ENCODE peak calls at places on chromosomes 16 and 17, in four cellular contexts. W, N, Y and H are unnamed samples.

GRCh38 chr16:59886021-59886420 is 1151.9 kb upstream of the GOT2 start:
- DNase-seq in W (no peak), N (no peak), Y (no peak), H (no peak)

GRCh38 chr17:82332669-82333278 is 792 bp downstream of the SECTM1 start:
- DNase-seq in W (no peak), N (no peak), Y (no peak), H (no peak)

GRCh38 chr17:77744268-77744988 is 214.1 kb upstream of the TNRC6C start:
- DNase-seq in W (no peak), N (no peak), Y (no peak), H (no peak)

GRCh38 chr17:3641717-3642486 is 5.3 kb downstream of the CTNS start:
- DNase-seq in W (no peak), N (no peak), Y (no peak), H (no peak)

GRCh38 chr17:29633886-29634285 is 11.2 kb upstream of the CORO6 start:
- DNase-seq in W (no peak), N (no peak), Y (no peak), H (no peak)

GRCh38 chr17:9346296-9346926 is 229.2 kb downstream of the STX8 start:
- DNase-seq in W (no peak), N (no peak), Y (no peak), H (no peak)

GRCh38 chr17:65154770-65155589 is 17.8 kb downstream of the RGS9 start:
- DNase-seq in W (no peak), N (no peak), Y (no peak), H (no peak)

GRCh38 chr16:60200161-60200560 is 1466.0 kb upstream of the GOT2 start:
- DNase-seq in W (no peak), N (no peak), Y (no peak), H (no peak)

GRCh38 chr16:86016201-86016965 is 117.4 kb downstream of the IRF8 start:
- DNase-seq in W (peak), N (no peak), Y (no peak), H (no peak)

GRCh38 chr16:86497551-86498021 is 12.7 kb upstream of the FOXF1 start:
- DNase-seq in W (no peak), N (no peak), Y (no peak), H (no peak)

GRCh38 chr17:27349540-27350021 is 55.7 kb downstream of the WSB1 start:
- DNase-seq in W (no peak), N (no peak), Y (no peak), H (no peak)

GRCh38 chr17:14510136-14510535 is 209.3 kb downstream of the HS3ST3B1 start:
- DNase-seq in W (no peak), N (no peak), Y (no peak), H (no peak)

GRCh38 chr17:146983-147761 is 9.8 kb downstream of the SCGB1C2 start:
- DNase-seq in W (no peak), N (no peak), Y (peak), H (peak)

GRCh38 chr17:47615766-47616424 is 33.8 kb upstream of the KPNB1 start:
- DNase-seq in W (no peak), N (no peak), Y (no peak), H (no peak)

GRCh38 chr17:46180895-46181279 is 12.3 kb downstream of the KANSL1 start:
- DNase-seq in W (no peak), N (no peak), Y (no peak), H (no peak)

GRCh38 chr17:12667299-12667958 is 1.7 kb downstream of the MYOCD start:
- DNase-seq in W (no peak), N (no peak), Y (no peak), H (no peak)

GRCh38 chr16:82979406-82980111 is 352.8 kb downstream of the CDH13 start:
- DNase-seq in W (no peak), N (no peak), Y (no peak), H (no peak)

GRCh38 chr16:66703359-66704215 is 7.0 kb upstream of the CMTM4 start:
- DNase-seq in W (no peak), N (no peak), Y (no peak), H (no peak)

GRCh38 chr17:7263071-7263800 is 958 bp upstream of the CLDN7 start:
- DNase-seq in W (no peak), N (no peak), Y (no peak), H (no peak)

GRCh38 chr17:45895304-45895968 is 1.1 kb downstream of the MAPT start:
- DNase-seq in W (no peak), N (no peak), Y (peak), H (no peak)

GRCh38 chr16:69188716-69189115 is 1.8 kb downstream of the SNTB2 start:
- DNase-seq in W (no peak), N (no peak), Y (no peak), H (no peak)

GRCh38 chr16:67336646-67337045 is 10.0 kb downstream of the LRRC36 start:
- DNase-seq in W (no peak), N (peak), Y (no peak), H (no peak)

GRCh38 chr16:1028524-1029258 is 43.9 kb upstream of the SSTR5 start:
- DNase-seq in W (no peak), N (no peak), Y (no peak), H (no peak)

GRCh38 chr16:72282338-72282737 is 110.4 kb upstream of the PMFBP1 start:
- DNase-seq in W (no peak), N (no peak), Y (no peak), H (no peak)

GRCh38 chr16:56108724-56109123 is 82.6 kb upstream of the GNAO1 start:
- DNase-seq in W (no peak), N (no peak), Y (no peak), H (no peak)